ENCODE peak calls at places on chromosomes 11 and 22, in seven cellular contexts. A is HFF-Myc, K is NCI-H774, Y is adrenal gland, N is GM04504, L is cardiac fibroblast, G is endodermal cell. U is an unnamed sample.
A peak's percentile ranks its signal among the peaks of the same experiment; 100 is the strongest.

GRCh38 chr11:92048415-92048814 is 176.2 kb upstream of the FAT3 start:
- DNase-seq in A (no peak), K (no peak), Y (no peak), N (no peak), L (no peak), G (no peak), U (no peak)

GRCh38 chr11:72352859-72353551 is 81.3 kb downstream of the CLPB start:
- DNase-seq in A (peak; percentile 59), K (no peak), Y (no peak), N (peak; percentile 78), L (peak; percentile 49), G (peak; percentile 80), U (peak; percentile 24)

GRCh38 chr11:105000797-105001196 is 22.2 kb downstream of the CASP5 start:
- DNase-seq in A (no peak), K (no peak), Y (no peak), N (no peak), L (no peak), G (peak; percentile 78), U (no peak)

GRCh38 chr11:66607126-66607834 is 9.2 kb upstream of the RBM14 start:
- DNase-seq in A (no peak), K (no peak), Y (peak; percentile 94), N (peak; percentile 46), L (peak; percentile 76), G (no peak), U (peak; percentile 62)

GRCh38 chr11:57330029-57330428 is 5.3 kb upstream of the TNKS1BP1 start:
- DNase-seq in A (no peak), K (no peak), Y (no peak), N (no peak), L (no peak), G (no peak), U (no peak)

GRCh38 chr22:41332217-41332616 is 30.9 kb downstream of the ZC3H7B start:
- DNase-seq in A (no peak), K (no peak), Y (no peak), N (no peak), L (no peak), G (no peak), U (no peak)

GRCh38 chr11:57639321-57640067 is 10.2 kb downstream of the YPEL4 start:
- DNase-seq in A (no peak), K (no peak), Y (no peak), N (no peak), L (no peak), G (peak; percentile 99), U (peak; percentile 23)

GRCh38 chr22:25849514-25849913 is 107.5 kb downstream of the MYO18B start:
- DNase-seq in A (no peak), K (no peak), Y (no peak), N (no peak), L (no peak), G (no peak), U (no peak)

GRCh38 chr11:3775761-3776406 is 21.5 kb downstream of the NUP98 start:
- DNase-seq in A (no peak), K (no peak), Y (no peak), N (no peak), L (no peak), G (no peak), U (no peak)

GRCh38 chr22:23251445-23252093 is 71.3 kb downstream of the BCR start:
- DNase-seq in A (peak; percentile 45), K (no peak), Y (peak; percentile 76), N (peak; percentile 27), L (peak; percentile 50), G (no peak), U (no peak)

GRCh38 chr22:26170795-26171194 is 1.5 kb downstream of the SEZ6L start:
- DNase-seq in A (no peak), K (no peak), Y (no peak), N (no peak), L (no peak), G (peak; percentile 91), U (no peak)

GRCh38 chr22:30196141-30196866 is 50.3 kb downstream of the LIF start:
- DNase-seq in A (peak; percentile 98), K (peak; percentile 73), Y (peak; percentile 53), N (peak; percentile 98), L (peak; percentile 100), G (peak; percentile 90), U (peak; percentile 85)

GRCh38 chr11:122663764-122664163 is 8.2 kb downstream of the UBASH3B start:
- DNase-seq in A (no peak), K (no peak), Y (no peak), N (no peak), L (no peak), G (no peak), U (no peak)

GRCh38 chr11:13339196-13340153 is 61.9 kb downstream of the BMAL1 start:
- DNase-seq in A (peak; percentile 91), K (no peak), Y (peak; percentile 52), N (peak; percentile 83), L (peak; percentile 93), G (no peak), U (peak; percentile 90)

GRCh38 chr22:36369004-36369921 is 18.5 kb downstream of the MYH9 start:
- DNase-seq in A (no peak), K (no peak), Y (no peak), N (no peak), L (peak; percentile 42), G (peak; percentile 73), U (no peak)

GRCh38 chr11:94224078-94224477 is 80.3 kb upstream of the IZUMO1R start:
- DNase-seq in A (no peak), K (no peak), Y (no peak), N (no peak), L (peak; percentile 17), G (no peak), U (no peak)

GRCh38 chr11:3011891-3012885 is 20.1 kb upstream of the NAP1L4 start:
- DNase-seq in A (no peak), K (no peak), Y (no peak), N (no peak), L (no peak), G (no peak), U (no peak)

U was measured in AG08396.